ENCODE peak calls at places on chromosomes 7 and 10, in nine cellular contexts. One of them, this sample, is unnamed. For H3K4me1 and H3K9me3, the result is how much of the 10 kb centered on the place peaks cover.

GRCh38 chr7:14821757-14822480 is 80.6 kb downstream of the DGKB start:
- DNase-seq in tibial nerve: no peak
- DNase-seq in pancreas: no peak
- DNase-seq in psoas muscle: no peak
- DNase-seq in HCT116: no peak
- DNase-seq in heart right ventricle: no peak
- DNase-seq in uterus: no peak
- DNase-seq in BE2C: no peak
- DNase-seq in mammary epithelial cell: no peak
- DNase-seq in this sample: no peak

GRCh38 chr7:136399378-136399777 is 422.2 kb upstream of the MTPN start:
- DNase-seq in tibial nerve: no peak
- DNase-seq in heart right ventricle: no peak
- DNase-seq in mammary epithelial cell: no peak
- DNase-seq in psoas muscle: no peak
- DNase-seq in BE2C: no peak
- DNase-seq in uterus: no peak
- DNase-seq in HCT116: no peak
- DNase-seq in pancreas: no peak
- DNase-seq in this sample: no peak

GRCh38 chr10:36336315-36336714 is 694.2 kb upstream of the FZD8 start:
- DNase-seq in mammary epithelial cell: no peak
- DNase-seq in psoas muscle: no peak
- DNase-seq in HCT116: no peak
- DNase-seq in uterus: no peak
- DNase-seq in pancreas: no peak
- DNase-seq in BE2C: no peak
- DNase-seq in tibial nerve: no peak
- DNase-seq in heart right ventricle: no peak
- DNase-seq in this sample: no peak

GRCh38 chr7:131538071-131538790 is 18.2 kb downstream of the PODXL start:
- DNase-seq in uterus: no peak
- DNase-seq in tibial nerve: no peak
- DNase-seq in pancreas: no peak
- DNase-seq in mammary epithelial cell: no peak
- DNase-seq in HCT116: peak
- DNase-seq in BE2C: no peak
- DNase-seq in psoas muscle: no peak
- DNase-seq in heart right ventricle: no peak
- DNase-seq in this sample: no peak

GRCh38 chr10:122333037-122333436 is 41.5 kb upstream of the PLEKHA1 start:
- DNase-seq in mammary epithelial cell: no peak
- DNase-seq in pancreas: no peak
- DNase-seq in psoas muscle: no peak
- DNase-seq in HCT116: no peak
- DNase-seq in tibial nerve: no peak
- DNase-seq in uterus: no peak
- DNase-seq in BE2C: no peak
- DNase-seq in heart right ventricle: no peak
- DNase-seq in this sample: no peak

GRCh38 chr10:133164816-133165555 is 5.0 kb downstream of the KNDC1 start:
- DNase-seq in heart right ventricle: no peak
- DNase-seq in pancreas: peak
- DNase-seq in BE2C: no peak
- DNase-seq in mammary epithelial cell: no peak
- DNase-seq in HCT116: no peak
- DNase-seq in psoas muscle: no peak
- DNase-seq in uterus: no peak
- DNase-seq in tibial nerve: no peak
- DNase-seq in this sample: no peak

GRCh38 chr10:29646238-29646902 is 11.6 kb upstream of the SVIL start:
- DNase-seq in uterus: peak
- DNase-seq in pancreas: no peak
- DNase-seq in psoas muscle: peak
- DNase-seq in BE2C: peak
- DNase-seq in tibial nerve: peak
- DNase-seq in mammary epithelial cell: peak
- DNase-seq in HCT116: no peak
- DNase-seq in heart right ventricle: no peak
- DNase-seq in this sample: no peak

GRCh38 chr10:27252267-27253000 is 11.8 kb upstream of the ACBD5 start:
- DNase-seq in heart right ventricle: peak
- DNase-seq in mammary epithelial cell: peak
- DNase-seq in tibial nerve: peak
- DNase-seq in pancreas: peak
- DNase-seq in BE2C: no peak
- DNase-seq in uterus: peak
- DNase-seq in psoas muscle: peak
- DNase-seq in HCT116: no peak
- DNase-seq in this sample: peak

GRCh38 chr7:118286131-118286530 is 61.6 kb downstream of the ANKRD7 start:
- DNase-seq in psoas muscle: no peak
- DNase-seq in heart right ventricle: no peak
- DNase-seq in BE2C: no peak
- DNase-seq in pancreas: no peak
- DNase-seq in tibial nerve: no peak
- DNase-seq in uterus: no peak
- DNase-seq in HCT116: no peak
- DNase-seq in mammary epithelial cell: no peak
- DNase-seq in this sample: no peak

GRCh38 chr7:91266067-91266930 is 2.1 kb downstream of the FZD1 start:
- DNase-seq in psoas muscle: peak
- DNase-seq in pancreas: peak
- DNase-seq in mammary epithelial cell: peak
- DNase-seq in tibial nerve: peak
- DNase-seq in HCT116: no peak
- DNase-seq in uterus: no peak
- DNase-seq in heart right ventricle: peak
- DNase-seq in BE2C: no peak
- DNase-seq in this sample: peak

GRCh38 chr7:149787428-149788299 is 14.3 kb upstream of the ZNF467 start:
- DNase-seq in mammary epithelial cell: no peak
- DNase-seq in tibial nerve: no peak
- DNase-seq in psoas muscle: no peak
- DNase-seq in heart right ventricle: no peak
- DNase-seq in BE2C: no peak
- DNase-seq in pancreas: peak
- DNase-seq in uterus: no peak
- DNase-seq in HCT116: no peak
- DNase-seq in this sample: no peak

GRCh38 chr7:28106316-28106957 is 74.2 kb downstream of the JAZF1 start:
- DNase-seq in tibial nerve: no peak
- DNase-seq in heart right ventricle: peak
- DNase-seq in mammary epithelial cell: no peak
- DNase-seq in HCT116: no peak
- DNase-seq in pancreas: no peak
- DNase-seq in psoas muscle: peak
- DNase-seq in BE2C: no peak
- DNase-seq in uterus: peak
- DNase-seq in this sample: no peak

GRCh38 chr7:33130184-33130583 is 820 bp downstream of the BBS9 start:
- DNase-seq in BE2C: no peak
- DNase-seq in HCT116: no peak
- DNase-seq in mammary epithelial cell: peak
- DNase-seq in uterus: no peak
- DNase-seq in heart right ventricle: no peak
- DNase-seq in pancreas: no peak
- DNase-seq in psoas muscle: no peak
- DNase-seq in tibial nerve: no peak
- DNase-seq in this sample: no peak

DNA sequence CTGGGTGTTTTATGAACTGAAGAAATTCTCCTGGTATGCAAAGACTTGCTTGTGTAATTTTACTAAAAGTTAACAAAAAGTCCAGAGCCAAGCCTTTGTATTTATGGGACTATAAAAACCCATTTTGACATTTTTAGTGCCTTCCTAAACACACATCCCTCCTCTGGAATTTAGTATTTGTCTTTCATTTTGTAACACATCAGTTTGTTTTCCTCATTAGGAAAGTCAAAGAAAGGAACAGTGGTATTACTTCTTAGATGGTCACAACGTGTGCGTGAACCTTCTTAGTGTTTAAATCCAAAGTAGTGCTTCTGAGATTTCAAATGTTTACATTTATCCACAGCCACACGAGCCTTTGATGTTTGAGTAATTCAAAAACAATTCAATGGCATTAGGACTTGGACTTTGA is 103.2 kb upstream of the TMEM106B start:
- DNase-seq in tibial nerve: no peak
- DNase-seq in psoas muscle: no peak
- DNase-seq in uterus: no peak
- DNase-seq in pancreas: no peak
- DNase-seq in heart right ventricle: no peak
- DNase-seq in HCT116: no peak
- DNase-seq in BE2C: no peak
- DNase-seq in mammary epithelial cell: no peak
- DNase-seq in this sample: no peak
- H3K4me1 ChIP-seq in tibial nerve: under half
- H3K4me1 ChIP-seq in psoas muscle: under half
- H3K4me1 ChIP-seq in uterus: under half
- H3K4me1 ChIP-seq in pancreas: under half
- H3K4me1 ChIP-seq in heart right ventricle: under half
- H3K4me1 ChIP-seq in HCT116: under half
- H3K4me1 ChIP-seq in BE2C: under half
- H3K4me1 ChIP-seq in mammary epithelial cell: under half
- H3K4me1 ChIP-seq in this sample: under half

GRCh38 chr10:32144817-32145688 is 88.8 kb upstream of the KIF5B start:
- DNase-seq in uterus: no peak
- DNase-seq in BE2C: no peak
- DNase-seq in HCT116: no peak
- DNase-seq in pancreas: peak
- DNase-seq in psoas muscle: no peak
- DNase-seq in heart right ventricle: no peak
- DNase-seq in tibial nerve: no peak
- DNase-seq in mammary epithelial cell: peak
- DNase-seq in this sample: peak

GRCh38 chr10:32143302-32143847 is 87.2 kb upstream of the KIF5B start:
- DNase-seq in pancreas: no peak
- DNase-seq in heart right ventricle: no peak
- DNase-seq in BE2C: no peak
- DNase-seq in psoas muscle: no peak
- DNase-seq in mammary epithelial cell: peak
- DNase-seq in tibial nerve: no peak
- DNase-seq in HCT116: no peak
- DNase-seq in uterus: no peak
- DNase-seq in this sample: no peak

GRCh38 chr10:32148864-32149256 is 92.6 kb upstream of the KIF5B start:
- DNase-seq in mammary epithelial cell: no peak
- DNase-seq in BE2C: no peak
- DNase-seq in pancreas: no peak
- DNase-seq in psoas muscle: no peak
- DNase-seq in uterus: no peak
- DNase-seq in tibial nerve: no peak
- DNase-seq in HCT116: no peak
- DNase-seq in heart right ventricle: no peak
- DNase-seq in this sample: no peak

GRCh38 chr10:32147730-32148129 is 91.5 kb upstream of the KIF5B start:
- DNase-seq in heart right ventricle: no peak
- DNase-seq in tibial nerve: no peak
- DNase-seq in pancreas: no peak
- DNase-seq in BE2C: no peak
- DNase-seq in uterus: no peak
- DNase-seq in mammary epithelial cell: no peak
- DNase-seq in HCT116: no peak
- DNase-seq in psoas muscle: no peak
- DNase-seq in this sample: no peak

GRCh38 chr10:32146166-32146565 is 89.9 kb upstream of the KIF5B start:
- DNase-seq in BE2C: no peak
- DNase-seq in pancreas: no peak
- DNase-seq in tibial nerve: no peak
- DNase-seq in heart right ventricle: no peak
- DNase-seq in uterus: no peak
- DNase-seq in psoas muscle: no peak
- DNase-seq in HCT116: no peak
- DNase-seq in mammary epithelial cell: no peak
- DNase-seq in this sample: no peak
- H3K9me3 ChIP-seq in BE2C: under half
- H3K9me3 ChIP-seq in pancreas: under half
- H3K9me3 ChIP-seq in tibial nerve: under half
- H3K9me3 ChIP-seq in heart right ventricle: under half
- H3K9me3 ChIP-seq in uterus: under half
- H3K9me3 ChIP-seq in psoas muscle: under half
- H3K9me3 ChIP-seq in HCT116: under half
- H3K9me3 ChIP-seq in mammary epithelial cell: under half
- H3K9me3 ChIP-seq in this sample: under half

DNA sequence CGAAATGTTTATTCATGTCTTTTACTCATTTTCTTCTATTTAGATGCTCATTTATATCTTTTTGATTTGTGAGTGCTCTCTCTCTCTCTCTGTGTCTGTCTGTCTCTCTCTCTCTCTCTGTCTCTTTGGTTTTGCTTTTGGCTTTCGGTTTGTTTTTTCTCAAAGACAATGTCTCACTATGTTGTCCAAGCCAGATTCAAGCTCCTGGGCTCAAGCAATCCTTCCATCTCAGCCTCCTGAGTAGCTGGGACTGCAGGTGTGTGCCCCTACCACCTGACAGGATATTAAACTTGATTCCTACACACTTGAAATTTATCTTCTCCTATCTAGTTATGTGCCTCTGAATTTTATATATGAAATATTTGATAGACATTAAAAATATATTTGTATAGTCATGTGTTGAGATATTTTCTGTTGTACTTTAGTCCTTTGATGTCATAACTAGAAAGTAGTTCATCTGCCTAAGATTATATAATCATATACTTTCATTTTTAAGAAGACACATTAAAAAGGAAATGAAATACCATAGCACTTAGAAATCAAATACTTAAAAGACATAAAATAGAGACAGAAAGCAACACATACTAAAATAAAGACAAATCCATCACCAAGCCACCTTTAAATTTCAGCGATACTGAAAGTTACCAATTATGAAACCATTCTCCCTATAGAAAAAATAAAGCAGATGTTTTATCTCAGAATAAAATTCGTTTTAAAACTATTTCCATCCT is 68.1 kb upstream of the SFMBT2 start:
- DNase-seq in uterus: no peak
- DNase-seq in HCT116: no peak
- DNase-seq in BE2C: no peak
- DNase-seq in mammary epithelial cell: no peak
- DNase-seq in heart right ventricle: no peak
- DNase-seq in tibial nerve: no peak
- DNase-seq in psoas muscle: no peak
- DNase-seq in pancreas: no peak
- DNase-seq in this sample: no peak
- H3K4me1 ChIP-seq in uterus: under half
- H3K4me1 ChIP-seq in HCT116: under half
- H3K4me1 ChIP-seq in BE2C: under half
- H3K4me1 ChIP-seq in mammary epithelial cell: under half
- H3K4me1 ChIP-seq in heart right ventricle: under half
- H3K4me1 ChIP-seq in tibial nerve: under half
- H3K4me1 ChIP-seq in psoas muscle: under half
- H3K4me1 ChIP-seq in pancreas: under half
- H3K4me1 ChIP-seq in this sample: under half

DNA sequence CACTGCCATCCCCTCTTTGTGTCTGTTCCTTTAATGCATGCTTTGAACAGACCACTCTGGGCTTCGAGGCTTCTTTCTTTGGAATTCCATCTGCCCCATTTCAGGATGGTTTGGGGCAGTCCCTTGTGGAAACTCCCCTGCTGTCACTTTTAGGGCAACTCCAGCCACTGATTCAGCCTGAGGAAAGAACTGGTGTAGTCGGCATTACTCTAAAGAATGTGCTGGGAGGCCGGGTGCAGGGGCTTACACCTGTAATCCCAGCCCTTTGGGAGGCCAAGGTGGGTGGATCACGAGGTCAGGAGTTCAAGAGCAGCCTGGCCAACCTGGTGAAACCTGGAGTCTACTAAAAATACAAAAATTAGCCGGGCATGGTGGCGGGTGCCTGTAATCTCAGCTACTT is 358.1 kb upstream of the NUPR2 start:
- DNase-seq in BE2C: no peak
- DNase-seq in tibial nerve: no peak
- DNase-seq in mammary epithelial cell: no peak
- DNase-seq in psoas muscle: no peak
- DNase-seq in HCT116: no peak
- DNase-seq in uterus: no peak
- DNase-seq in pancreas: no peak
- DNase-seq in heart right ventricle: no peak
- DNase-seq in this sample: no peak
- H3K9me3 ChIP-seq in BE2C: under half
- H3K9me3 ChIP-seq in tibial nerve: under half
- H3K9me3 ChIP-seq in mammary epithelial cell: half or more
- H3K9me3 ChIP-seq in psoas muscle: under half
- H3K9me3 ChIP-seq in HCT116: under half
- H3K9me3 ChIP-seq in uterus: under half
- H3K9me3 ChIP-seq in pancreas: under half
- H3K9me3 ChIP-seq in heart right ventricle: half or more
- H3K9me3 ChIP-seq in this sample: half or more